ENCODE peak calls at places on chromosomes 16 and 17, in seven cellular contexts. One of them, this sample, is unnamed. For H3K4me1, the result is how much of the 10 kb centered on the place peaks cover.

GRCh38 chr17:59786536-59787319 is 79.3 kb downstream of the VMP1 start:
- DNase-seq in IMR-90: peak
- DNase-seq in H9: peak
- DNase-seq in neuronal stem cell: no peak
- DNase-seq in H1: no peak
- DNase-seq in trophoblast cell: peak
- DNase-seq in mesenchymal stem cell: peak
- DNase-seq in this sample: peak

GRCh38 chr17:42679492-42680330 is 1.9 kb downstream of the CCR10 start:
- DNase-seq in IMR-90: peak
- DNase-seq in H9: peak
- DNase-seq in neuronal stem cell: peak
- DNase-seq in H1: peak
- DNase-seq in trophoblast cell: peak
- DNase-seq in mesenchymal stem cell: peak
- DNase-seq in this sample: peak

GRCh38 chr16:31386157-31386984 is 6.8 kb upstream of the ITGAD start:
- DNase-seq in IMR-90: peak
- DNase-seq in H9: no peak
- DNase-seq in neuronal stem cell: no peak
- DNase-seq in H1: no peak
- DNase-seq in trophoblast cell: peak
- DNase-seq in mesenchymal stem cell: peak
- DNase-seq in this sample: peak

GRCh38 chr17:37483311-37484039 is 6.2 kb upstream of the DUSP14 start:
- DNase-seq in IMR-90: peak
- DNase-seq in H9: no peak
- DNase-seq in neuronal stem cell: no peak
- DNase-seq in H1: no peak
- DNase-seq in trophoblast cell: no peak
- DNase-seq in mesenchymal stem cell: peak
- DNase-seq in this sample: peak

GRCh38 chr16:86626966-86627365 is 48.6 kb downstream of the FOXL1 start:
- DNase-seq in IMR-90: no peak
- DNase-seq in H9: no peak
- DNase-seq in neuronal stem cell: no peak
- DNase-seq in H1: no peak
- DNase-seq in trophoblast cell: no peak
- DNase-seq in mesenchymal stem cell: no peak
- DNase-seq in this sample: no peak

GRCh38 chr17:559699-560378 is 154.8 kb downstream of the VPS53 start:
- DNase-seq in IMR-90: peak
- DNase-seq in H9: no peak
- DNase-seq in neuronal stem cell: no peak
- DNase-seq in H1: no peak
- DNase-seq in trophoblast cell: peak
- DNase-seq in mesenchymal stem cell: peak
- DNase-seq in this sample: no peak

GRCh38 chr17:15274017-15274416 is 8.9 kb upstream of the PMP22 start:
- DNase-seq in IMR-90: no peak
- DNase-seq in H9: no peak
- DNase-seq in neuronal stem cell: no peak
- DNase-seq in H1: no peak
- DNase-seq in trophoblast cell: no peak
- DNase-seq in mesenchymal stem cell: no peak
- DNase-seq in this sample: no peak

GRCh38 chr17:32320847-32321246 is 21.1 kb downstream of the C17orf75 start:
- DNase-seq in IMR-90: no peak
- DNase-seq in H9: peak
- DNase-seq in neuronal stem cell: no peak
- DNase-seq in H1: no peak
- DNase-seq in trophoblast cell: no peak
- DNase-seq in mesenchymal stem cell: no peak
- DNase-seq in this sample: no peak

GRCh38 chr17:82677353-82677925 is 21.1 kb downstream of the RAB40B start:
- DNase-seq in IMR-90: no peak
- DNase-seq in H9: no peak
- DNase-seq in neuronal stem cell: no peak
- DNase-seq in H1: no peak
- DNase-seq in trophoblast cell: no peak
- DNase-seq in mesenchymal stem cell: no peak
- DNase-seq in this sample: no peak

GRCh38 chr16:83967838-83968482 is at the start of gene NECAB2:
- DNase-seq in IMR-90: peak
- DNase-seq in H9: no peak
- DNase-seq in neuronal stem cell: peak
- DNase-seq in H1: peak
- DNase-seq in trophoblast cell: no peak
- DNase-seq in mesenchymal stem cell: peak
- DNase-seq in this sample: no peak

GRCh38 chr17:31674305-31674704 is 184.7 kb downstream of the COPRS start:
- DNase-seq in IMR-90: peak
- DNase-seq in H9: no peak
- DNase-seq in neuronal stem cell: no peak
- DNase-seq in H1: no peak
- DNase-seq in trophoblast cell: no peak
- DNase-seq in mesenchymal stem cell: no peak
- DNase-seq in this sample: no peak

GRCh38 chr17:40134184-40134583 is 6.2 kb upstream of the CASC3 start:
- DNase-seq in IMR-90: no peak
- DNase-seq in H9: no peak
- DNase-seq in neuronal stem cell: no peak
- DNase-seq in H1: no peak
- DNase-seq in trophoblast cell: no peak
- DNase-seq in mesenchymal stem cell: no peak
- DNase-seq in this sample: no peak

GRCh38 chr17:29215174-29215573 is 31.5 kb upstream of the CRYBA1 start:
- DNase-seq in IMR-90: no peak
- DNase-seq in H9: no peak
- DNase-seq in neuronal stem cell: no peak
- DNase-seq in H1: no peak
- DNase-seq in trophoblast cell: no peak
- DNase-seq in mesenchymal stem cell: no peak
- DNase-seq in this sample: no peak

GRCh38 chr17:75843577-75844529 is at the start of gene UNC13D:
- DNase-seq in IMR-90: no peak
- DNase-seq in H9: peak
- DNase-seq in neuronal stem cell: no peak
- DNase-seq in H1: no peak
- DNase-seq in trophoblast cell: peak
- DNase-seq in mesenchymal stem cell: no peak
- DNase-seq in this sample: no peak

GRCh38 chr17:48799069-48799710 is 17.8 kb downstream of the TTLL6 start:
- DNase-seq in IMR-90: no peak
- DNase-seq in H9: no peak
- DNase-seq in neuronal stem cell: no peak
- DNase-seq in H1: no peak
- DNase-seq in trophoblast cell: no peak
- DNase-seq in mesenchymal stem cell: no peak
- DNase-seq in this sample: no peak

GRCh38 chr16:12206031-12206748 is 229.7 kb downstream of the SNX29 start:
- DNase-seq in IMR-90: no peak
- DNase-seq in H9: no peak
- DNase-seq in neuronal stem cell: no peak
- DNase-seq in H1: no peak
- DNase-seq in trophoblast cell: no peak
- DNase-seq in mesenchymal stem cell: no peak
- DNase-seq in this sample: no peak

GRCh38 chr17:50476545-50477315 is 1.9 kb upstream of the RSAD1 start:
- DNase-seq in IMR-90: no peak
- DNase-seq in H9: no peak
- DNase-seq in neuronal stem cell: no peak
- DNase-seq in H1: no peak
- DNase-seq in trophoblast cell: no peak
- DNase-seq in mesenchymal stem cell: no peak
- DNase-seq in this sample: no peak

GRCh38 chr17:4177732-4178131 is 34.7 kb downstream of the CYB5D2 start:
- DNase-seq in IMR-90: no peak
- DNase-seq in H9: no peak
- DNase-seq in neuronal stem cell: no peak
- DNase-seq in H1: no peak
- DNase-seq in trophoblast cell: no peak
- DNase-seq in mesenchymal stem cell: no peak
- DNase-seq in this sample: no peak

GRCh38 chr16:77584205-77584859 is 138.0 kb upstream of the NUDT7 start:
- DNase-seq in IMR-90: peak
- DNase-seq in H9: peak
- DNase-seq in neuronal stem cell: peak
- DNase-seq in H1: peak
- DNase-seq in trophoblast cell: peak
- DNase-seq in mesenchymal stem cell: peak
- DNase-seq in this sample: peak

GRCh38 chr17:77465358-77466041 is 324.7 kb downstream of the SEC14L1 start:
- DNase-seq in IMR-90: peak
- DNase-seq in H9: peak
- DNase-seq in neuronal stem cell: no peak
- DNase-seq in H1: peak
- DNase-seq in trophoblast cell: peak
- DNase-seq in mesenchymal stem cell: peak
- DNase-seq in this sample: peak

GRCh38 chr17:31587462-31587861 is 196.0 kb downstream of the RAB11FIP4 start:
- DNase-seq in IMR-90: no peak
- DNase-seq in H9: no peak
- DNase-seq in neuronal stem cell: no peak
- DNase-seq in H1: no peak
- DNase-seq in trophoblast cell: no peak
- DNase-seq in mesenchymal stem cell: no peak
- DNase-seq in this sample: no peak

DNA sequence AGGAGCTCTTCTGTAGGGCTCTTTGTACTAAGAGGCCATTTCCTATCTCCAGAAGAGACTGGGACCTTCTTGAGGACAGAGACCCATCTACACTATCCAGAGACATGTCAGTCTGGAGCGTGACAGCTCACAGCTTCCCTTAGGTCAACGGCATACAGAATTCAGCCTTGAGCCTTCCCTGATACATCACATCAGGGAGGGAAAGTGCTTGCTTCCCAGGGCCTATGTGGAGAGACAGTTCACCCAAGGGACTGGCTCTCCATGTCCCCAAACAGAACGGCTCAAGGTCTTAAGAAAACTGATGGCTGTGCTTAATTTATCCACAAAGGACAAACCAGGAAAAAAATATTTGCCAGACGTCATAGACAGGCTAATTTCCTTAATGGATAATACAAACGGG is 7.7 kb downstream of the CENPV start:
- DNase-seq in IMR-90: no peak
- DNase-seq in H9: no peak
- DNase-seq in neuronal stem cell: no peak
- DNase-seq in H1: no peak
- DNase-seq in trophoblast cell: no peak
- DNase-seq in mesenchymal stem cell: no peak
- DNase-seq in this sample: no peak
- H3K4me1 ChIP-seq in IMR-90: under half
- H3K4me1 ChIP-seq in H9: under half
- H3K4me1 ChIP-seq in neuronal stem cell: under half
- H3K4me1 ChIP-seq in H1: under half
- H3K4me1 ChIP-seq in trophoblast cell: under half
- H3K4me1 ChIP-seq in mesenchymal stem cell: under half
- H3K4me1 ChIP-seq in this sample: under half

DNA sequence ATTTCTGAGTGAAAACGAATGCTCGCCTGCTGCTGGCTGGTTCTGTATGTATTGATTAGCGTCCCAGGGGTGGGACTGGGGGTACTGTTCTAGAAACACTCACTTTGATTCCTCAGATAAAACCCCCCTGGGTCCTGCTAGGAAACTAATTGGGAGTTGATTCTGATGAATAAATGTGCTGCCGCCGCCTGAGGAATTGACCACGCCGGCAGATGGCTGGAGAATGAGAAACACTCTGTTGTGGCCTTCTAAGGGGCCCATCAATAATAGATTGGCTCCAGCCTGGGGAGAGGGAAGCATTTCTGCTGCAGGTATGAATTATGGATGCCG is 132.4 kb upstream of the HS3ST2 start:
- DNase-seq in IMR-90: no peak
- DNase-seq in H9: no peak
- DNase-seq in neuronal stem cell: no peak
- DNase-seq in H1: no peak
- DNase-seq in trophoblast cell: no peak
- DNase-seq in mesenchymal stem cell: no peak
- DNase-seq in this sample: no peak
- H2BK120ac ChIP-seq in IMR-90: no peak
- H2BK120ac ChIP-seq in H9: no peak
- H2BK120ac ChIP-seq in neuronal stem cell: no peak
- H2BK120ac ChIP-seq in H1: no peak
- H2BK120ac ChIP-seq in trophoblast cell: no peak
- H2BK120ac ChIP-seq in mesenchymal stem cell: no peak
- H2BK120ac ChIP-seq in this sample: no peak

DNA sequence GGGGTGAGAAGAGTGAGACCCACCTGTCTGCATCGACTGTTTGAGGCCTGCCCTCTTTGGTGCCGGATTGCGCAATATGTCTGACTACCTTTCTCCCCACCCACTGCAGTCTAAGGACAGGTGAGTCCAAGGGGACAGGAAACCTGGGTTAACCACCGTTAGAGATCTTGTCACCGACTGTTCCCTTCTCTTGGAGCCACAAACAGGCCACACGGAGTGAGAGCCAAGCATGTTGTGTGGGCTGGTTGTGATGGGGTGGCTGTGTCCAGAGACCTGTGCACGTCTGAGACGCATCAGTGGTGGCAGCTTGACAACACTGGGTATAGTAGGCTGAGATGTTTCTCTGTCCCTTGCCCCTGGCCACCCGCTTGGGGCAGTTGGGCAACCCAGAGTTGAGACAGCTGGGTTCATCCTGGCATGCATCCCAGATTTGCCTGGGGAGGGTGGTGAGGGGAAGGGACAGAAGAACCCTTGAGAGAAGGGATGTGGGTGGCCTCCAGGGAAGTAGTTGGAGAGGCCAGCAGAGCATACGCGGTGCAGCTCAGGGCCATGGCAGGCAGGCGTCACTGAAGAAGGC is 21.4 kb downstream of the MPRIP start:
- DNase-seq in IMR-90: no peak
- DNase-seq in H9: peak
- DNase-seq in neuronal stem cell: no peak
- DNase-seq in H1: no peak
- DNase-seq in trophoblast cell: no peak
- DNase-seq in mesenchymal stem cell: no peak
- DNase-seq in this sample: no peak
- H3K4me1 ChIP-seq in IMR-90: under half
- H3K4me1 ChIP-seq in H9: under half
- H3K4me1 ChIP-seq in neuronal stem cell: under half
- H3K4me1 ChIP-seq in H1: under half
- H3K4me1 ChIP-seq in trophoblast cell: under half
- H3K4me1 ChIP-seq in mesenchymal stem cell: under half
- H3K4me1 ChIP-seq in this sample: under half

GRCh38 chr16:53848950-53849349 is 145.0 kb downstream of the FTO start:
- DNase-seq in IMR-90: no peak
- DNase-seq in H9: no peak
- DNase-seq in neuronal stem cell: no peak
- DNase-seq in H1: no peak
- DNase-seq in trophoblast cell: no peak
- DNase-seq in mesenchymal stem cell: no peak
- DNase-seq in this sample: no peak
- H2BK120ac ChIP-seq in IMR-90: no peak
- H2BK120ac ChIP-seq in H9: no peak
- H2BK120ac ChIP-seq in neuronal stem cell: no peak
- H2BK120ac ChIP-seq in H1: no peak
- H2BK120ac ChIP-seq in trophoblast cell: no peak
- H2BK120ac ChIP-seq in mesenchymal stem cell: no peak
- H2BK120ac ChIP-seq in this sample: no peak